ENCODE peak calls at places on chromosomes 1 and 21, in seven cellular contexts. One of them, this sample, is unnamed.

GRCh38 chr1:66436378-66437135 is 97.4 kb upstream of the SGIP1 start:
- DNase-seq in HEK293T: peak
- DNase-seq in HCT116: peak
- DNase-seq in HepG2: no peak
- DNase-seq in K562: no peak
- DNase-seq in GM12878: peak
- DNase-seq in H1: no peak
- DNase-seq in this sample: no peak

GRCh38 chr1:100530901-100531487 is 6.9 kb upstream of the GPR88 start:
- DNase-seq in HEK293T: no peak
- DNase-seq in HCT116: no peak
- DNase-seq in HepG2: no peak
- DNase-seq in K562: no peak
- DNase-seq in GM12878: peak
- DNase-seq in H1: no peak
- DNase-seq in this sample: no peak

GRCh38 chr1:6222644-6223043 is 13.1 kb downstream of the ICMT start:
- DNase-seq in HEK293T: no peak
- DNase-seq in HCT116: no peak
- DNase-seq in HepG2: no peak
- DNase-seq in K562: no peak
- DNase-seq in GM12878: no peak
- DNase-seq in H1: no peak
- DNase-seq in this sample: no peak

GRCh38 chr1:154469844-154470417 is 32.1 kb upstream of the TDRD10 start:
- DNase-seq in HEK293T: no peak
- DNase-seq in HCT116: no peak
- DNase-seq in HepG2: peak
- DNase-seq in K562: no peak
- DNase-seq in GM12878: no peak
- DNase-seq in H1: no peak
- DNase-seq in this sample: no peak

GRCh38 chr1:174217787-174218574 is 58.7 kb downstream of the RABGAP1L start:
- DNase-seq in HEK293T: peak
- DNase-seq in HCT116: peak
- DNase-seq in HepG2: peak
- DNase-seq in K562: peak
- DNase-seq in GM12878: no peak
- DNase-seq in H1: no peak
- DNase-seq in this sample: no peak

GRCh38 chr1:181152892-181153633 is 64.6 kb downstream of the IER5 start:
- DNase-seq in HEK293T: peak
- DNase-seq in HCT116: no peak
- DNase-seq in HepG2: no peak
- DNase-seq in K562: peak
- DNase-seq in GM12878: no peak
- DNase-seq in H1: no peak
- DNase-seq in this sample: peak

GRCh38 chr1:222995230-222995580 is 147.8 kb downstream of the TLR5 start:
- DNase-seq in HEK293T: no peak
- DNase-seq in HCT116: no peak
- DNase-seq in HepG2: no peak
- DNase-seq in K562: no peak
- DNase-seq in GM12878: no peak
- DNase-seq in H1: no peak
- DNase-seq in this sample: no peak

GRCh38 chr1:62391369-62391971 is 45.4 kb upstream of the USP1 start:
- DNase-seq in HEK293T: peak
- DNase-seq in HCT116: peak
- DNase-seq in HepG2: peak
- DNase-seq in K562: peak
- DNase-seq in GM12878: no peak
- DNase-seq in H1: peak
- DNase-seq in this sample: peak

GRCh38 chr1:59685666-59686065 is 129.1 kb upstream of the HOOK1 start:
- DNase-seq in HEK293T: no peak
- DNase-seq in HCT116: no peak
- DNase-seq in HepG2: no peak
- DNase-seq in K562: no peak
- DNase-seq in GM12878: no peak
- DNase-seq in H1: no peak
- DNase-seq in this sample: no peak

GRCh38 chr1:2455757-2456156 is 20.3 kb upstream of the PLCH2 start:
- DNase-seq in HEK293T: no peak
- DNase-seq in HCT116: no peak
- DNase-seq in HepG2: no peak
- DNase-seq in K562: no peak
- DNase-seq in GM12878: no peak
- DNase-seq in H1: no peak
- DNase-seq in this sample: no peak

GRCh38 chr21:34544032-34544496 is 32.1 kb upstream of the KCNE1 start:
- DNase-seq in HEK293T: peak
- DNase-seq in HCT116: peak
- DNase-seq in HepG2: peak
- DNase-seq in K562: peak
- DNase-seq in GM12878: no peak
- DNase-seq in H1: peak
- DNase-seq in this sample: peak

GRCh38 chr1:197910120-197911110 is 6.8 kb upstream of the LHX9 start:
- DNase-seq in HEK293T: no peak
- DNase-seq in HCT116: no peak
- DNase-seq in HepG2: no peak
- DNase-seq in K562: no peak
- DNase-seq in GM12878: no peak
- DNase-seq in H1: no peak
- DNase-seq in this sample: no peak

GRCh38 chr1:84406209-84406917 is 8.1 kb downstream of the DNASE2B start:
- DNase-seq in HEK293T: no peak
- DNase-seq in HCT116: peak
- DNase-seq in HepG2: no peak
- DNase-seq in K562: peak
- DNase-seq in GM12878: no peak
- DNase-seq in H1: no peak
- DNase-seq in this sample: no peak
- TF ChIP-seq SP1 in HEK293T: no peak
- TF ChIP-seq SP1 in HCT116: peak
- TF ChIP-seq SP1 in HepG2: no peak
- TF ChIP-seq SP1 in K562: no peak
- TF ChIP-seq SP1 in GM12878: no peak
- TF ChIP-seq SP1 in H1: no peak
- TF ChIP-seq SP1 in this sample: no peak

GRCh38 chr21:41149199-41149598 is 18.8 kb upstream of the BACE2 start:
- DNase-seq in HEK293T: no peak
- DNase-seq in HCT116: no peak
- DNase-seq in HepG2: no peak
- DNase-seq in K562: no peak
- DNase-seq in GM12878: no peak
- DNase-seq in H1: no peak
- DNase-seq in this sample: no peak

GRCh38 chr21:41147096-41147978 is 20.6 kb upstream of the BACE2 start:
- DNase-seq in HEK293T: no peak
- DNase-seq in HCT116: no peak
- DNase-seq in HepG2: no peak
- DNase-seq in K562: no peak
- DNase-seq in GM12878: no peak
- DNase-seq in H1: no peak
- DNase-seq in this sample: no peak

GRCh38 chr21:41148798-41149197 is 19.2 kb upstream of the BACE2 start:
- DNase-seq in HEK293T: no peak
- DNase-seq in HCT116: no peak
- DNase-seq in HepG2: no peak
- DNase-seq in K562: no peak
- DNase-seq in GM12878: no peak
- DNase-seq in H1: no peak
- DNase-seq in this sample: no peak

GRCh38 chr21:41152149-41152548 is 15.8 kb upstream of the BACE2 start:
- DNase-seq in HEK293T: no peak
- DNase-seq in HCT116: no peak
- DNase-seq in HepG2: no peak
- DNase-seq in K562: no peak
- DNase-seq in GM12878: no peak
- DNase-seq in H1: no peak
- DNase-seq in this sample: no peak

DNA sequence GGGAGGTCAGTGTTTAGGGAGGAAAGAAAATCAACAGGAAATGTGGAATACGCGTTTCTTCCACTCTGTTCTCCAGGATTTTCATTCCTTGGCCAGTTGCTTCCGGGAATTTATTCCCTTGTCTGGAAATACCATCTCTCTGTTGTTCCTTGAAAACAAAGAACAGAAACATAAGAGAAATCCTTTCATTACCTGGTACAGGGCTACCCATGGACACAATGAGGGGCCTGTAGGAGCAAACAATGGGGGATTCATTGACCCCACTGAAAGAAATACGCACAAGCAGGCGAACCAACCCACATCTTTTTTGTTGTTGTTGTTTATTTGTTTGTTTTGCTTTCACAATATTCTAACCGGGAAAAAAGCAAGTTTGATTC is 20.0 kb upstream of the BACE2 start:
- DNase-seq in HEK293T: no peak
- DNase-seq in HCT116: no peak
- DNase-seq in HepG2: no peak
- DNase-seq in K562: no peak
- DNase-seq in GM12878: no peak
- DNase-seq in H1: no peak
- DNase-seq in this sample: no peak
- TF ChIP-seq SP1 in HEK293T: no peak
- TF ChIP-seq SP1 in HCT116: no peak
- TF ChIP-seq SP1 in HepG2: no peak
- TF ChIP-seq SP1 in K562: no peak
- TF ChIP-seq SP1 in GM12878: no peak
- TF ChIP-seq SP1 in H1: no peak
- TF ChIP-seq SP1 in this sample: no peak

DNA sequence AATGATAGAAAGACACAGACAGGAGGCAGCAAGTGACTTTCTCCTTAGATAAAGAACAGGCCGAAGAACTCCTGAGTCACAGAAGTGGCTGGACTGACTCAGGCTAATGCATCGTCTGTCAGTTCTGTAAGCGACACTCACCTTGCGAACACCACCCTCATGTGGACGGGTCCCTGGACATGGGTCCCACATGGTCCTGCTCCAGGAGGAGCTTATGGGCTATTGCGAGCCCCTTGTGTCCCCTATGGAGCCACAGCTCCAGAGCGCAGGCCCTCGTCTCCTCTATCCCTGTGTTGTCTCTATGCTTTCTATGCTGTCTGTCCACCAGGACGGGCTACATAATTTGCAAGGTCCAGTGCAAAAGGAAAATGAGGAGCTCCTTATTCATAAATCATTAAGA is 85.8 kb downstream of the TRABD2B start:
- DNase-seq in HEK293T: no peak
- DNase-seq in HCT116: no peak
- DNase-seq in HepG2: no peak
- DNase-seq in K562: no peak
- DNase-seq in GM12878: no peak
- DNase-seq in H1: no peak
- DNase-seq in this sample: no peak
- TF ChIP-seq SP1 in HEK293T: no peak
- TF ChIP-seq SP1 in HCT116: no peak
- TF ChIP-seq SP1 in HepG2: no peak
- TF ChIP-seq SP1 in K562: no peak
- TF ChIP-seq SP1 in GM12878: no peak
- TF ChIP-seq SP1 in H1: no peak
- TF ChIP-seq SP1 in this sample: no peak

DNA sequence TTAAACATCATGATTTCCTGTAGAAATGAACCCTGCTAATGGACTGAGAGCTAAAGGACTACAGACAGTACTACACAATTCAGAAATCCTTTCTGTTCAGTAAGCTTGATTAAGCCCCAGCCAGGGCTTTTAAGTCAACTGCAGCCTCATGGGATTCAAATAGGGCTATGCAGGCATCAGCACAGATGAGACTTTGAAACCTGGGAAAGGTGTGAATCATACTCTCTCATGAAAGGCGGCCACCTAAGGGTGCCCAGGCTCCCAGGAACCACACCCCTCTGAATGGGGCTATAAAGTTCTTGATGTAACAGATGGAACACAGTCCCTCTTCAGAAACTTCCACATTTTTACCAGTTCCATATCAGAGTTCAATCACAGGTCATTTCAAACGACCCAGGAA is 7.6 kb downstream of the SIPA1L2 start:
- DNase-seq in HEK293T: no peak
- DNase-seq in HCT116: peak
- DNase-seq in HepG2: no peak
- DNase-seq in K562: no peak
- DNase-seq in GM12878: no peak
- DNase-seq in H1: no peak
- DNase-seq in this sample: no peak
- TF ChIP-seq SP1 in HEK293T: no peak
- TF ChIP-seq SP1 in HCT116: peak
- TF ChIP-seq SP1 in HepG2: no peak
- TF ChIP-seq SP1 in K562: no peak
- TF ChIP-seq SP1 in GM12878: no peak
- TF ChIP-seq SP1 in H1: no peak
- TF ChIP-seq SP1 in this sample: no peak

GRCh38 chr1:20361805-20362381 is 71.2 kb downstream of the VWA5B1 start:
- DNase-seq in HEK293T: peak
- DNase-seq in HCT116: peak
- DNase-seq in HepG2: peak
- DNase-seq in K562: peak
- DNase-seq in GM12878: no peak
- DNase-seq in H1: peak
- DNase-seq in this sample: peak

GRCh38 chr1:20357796-20358195 is 67.1 kb downstream of the VWA5B1 start:
- DNase-seq in HEK293T: no peak
- DNase-seq in HCT116: no peak
- DNase-seq in HepG2: no peak
- DNase-seq in K562: no peak
- DNase-seq in GM12878: no peak
- DNase-seq in H1: no peak
- DNase-seq in this sample: no peak

GRCh38 chr1:20358761-20359263 is 68.1 kb downstream of the VWA5B1 start:
- DNase-seq in HEK293T: peak
- DNase-seq in HCT116: no peak
- DNase-seq in HepG2: peak
- DNase-seq in K562: no peak
- DNase-seq in GM12878: no peak
- DNase-seq in H1: no peak
- DNase-seq in this sample: no peak

GRCh38 chr1:20361401-20361800 is 70.7 kb downstream of the VWA5B1 start:
- DNase-seq in HEK293T: no peak
- DNase-seq in HCT116: no peak
- DNase-seq in HepG2: no peak
- DNase-seq in K562: no peak
- DNase-seq in GM12878: no peak
- DNase-seq in H1: no peak
- DNase-seq in this sample: no peak

GRCh38 chr1:20359451-20360330 is 69.0 kb downstream of the VWA5B1 start:
- DNase-seq in HEK293T: no peak
- DNase-seq in HCT116: peak
- DNase-seq in HepG2: no peak
- DNase-seq in K562: no peak
- DNase-seq in GM12878: no peak
- DNase-seq in H1: no peak
- DNase-seq in this sample: no peak
- TF ChIP-seq SP1 in HEK293T: no peak
- TF ChIP-seq SP1 in HCT116: no peak
- TF ChIP-seq SP1 in HepG2: no peak
- TF ChIP-seq SP1 in K562: no peak
- TF ChIP-seq SP1 in GM12878: no peak
- TF ChIP-seq SP1 in H1: no peak
- TF ChIP-seq SP1 in this sample: no peak

GRCh38 chr21:46080171-46081021 is 17.5 kb upstream of the COL6A2 start:
- DNase-seq in HEK293T: no peak
- DNase-seq in HCT116: no peak
- DNase-seq in HepG2: no peak
- DNase-seq in K562: peak
- DNase-seq in GM12878: no peak
- DNase-seq in H1: no peak
- DNase-seq in this sample: no peak
- TF ChIP-seq SP1 in HEK293T: no peak
- TF ChIP-seq SP1 in HCT116: no peak
- TF ChIP-seq SP1 in HepG2: no peak
- TF ChIP-seq SP1 in K562: no peak
- TF ChIP-seq SP1 in GM12878: no peak
- TF ChIP-seq SP1 in H1: no peak
- TF ChIP-seq SP1 in this sample: no peak